ENCODE peak calls at places on chromosomes 5 and 9, in four cellular contexts. O is AG09319; H is stimulated activated naive CD8-positive, alpha-beta T cell treated with anti-CD3 and anti-CD28 coated beads, Interleukin-15, Interleukin-2, amounts not matched to agents 100 U/mL and 50 U/mL, for 24 hours; N is myocyte. V is an unnamed sample.

GRCh38 chr5:151034422-151035379 is 14.3 kb downstream of the GPX3 start:
- DNase-seq in O (no peak), H (no peak), N (no peak), V (no peak)

GRCh38 chr9:15697459-15697858 is 144.6 kb downstream of the CCDC171 start:
- DNase-seq in O (peak), H (peak), N (peak), V (peak)

GRCh38 chr5:14718778-14719177 is 54.3 kb downstream of the OTULIN start:
- DNase-seq in O (no peak), H (no peak), N (no peak), V (no peak)

GRCh38 chr5:179209359-179210150 is 135.7 kb downstream of the ADAMTS2 start:
- DNase-seq in O (peak), H (no peak), N (peak), V (peak)

GRCh38 chr9:5186416-5187169 is 1.2 kb upstream of the INSL6 start:
- DNase-seq in O (peak), H (peak), N (peak), V (peak)

GRCh38 chr5:64497390-64497789 is 8.4 kb upstream of the RGS7BP start:
- DNase-seq in O (no peak), H (no peak), N (no peak), V (no peak)

GRCh38 chr5:62460578-62460983 is 48.0 kb downstream of the IPO11 start:
- DNase-seq in O (peak), H (no peak), N (peak), V (no peak)

GRCh38 chr5:77167695-77168111 is 42.8 kb upstream of the PDE8B start:
- DNase-seq in O (peak), H (no peak), N (peak), V (peak)

GRCh38 chr5:73654861-73655318 is 28.9 kb downstream of the ARHGEF28 start:
- DNase-seq in O (no peak), H (no peak), N (no peak), V (no peak)

GRCh38 chr5:178989311-178989710 is 5.8 kb downstream of the GRM6 start:
- DNase-seq in O (no peak), H (no peak), N (no peak), V (no peak)

GRCh38 chr5:33284681-33285080 is 156.1 kb upstream of the TARS1 start:
- DNase-seq in O (no peak), H (no peak), N (no peak), V (no peak)

GRCh38 chr9:116817762-116818161 is 130.7 kb downstream of the TRIM32 start:
- DNase-seq in O (no peak), H (no peak), N (no peak), V (no peak)

GRCh38 chr5:158277276-158277675 is 418.3 kb upstream of the CLINT1 start:
- DNase-seq in O (no peak), H (no peak), N (no peak), V (no peak)

GRCh38 chr9:125701351-125701750 is 5.7 kb downstream of the MAPKAP1 start:
- DNase-seq in O (no peak), H (peak), N (peak), V (peak)

GRCh38 chr5:25345240-25345771 is 700.5 kb upstream of the CDH10 start:
- DNase-seq in O (no peak), H (no peak), N (no peak), V (no peak)

GRCh38 chr5:39505751-39506150 is 81.0 kb upstream of the DAB2 start:
- DNase-seq in O (no peak), H (no peak), N (no peak), V (no peak)